ENCODE peak calls at places on chromosomes 6 and 20, in eight cellular contexts. O is OCI-LY7, M is ovary, C is transverse colon, T is adrenal gland, J is heart right ventricle, Q is left lung, V is dorsolateral prefrontal cortex. X is an unnamed sample.

GRCh38 chr20:1322511-1323245 is 6.3 kb downstream of the SDCBP2 start:
- DNase-seq in O (no peak), M (peak), C (peak), T (peak), J (peak), Q (no peak), V (no peak), X (peak)

GRCh38 chr6:13247627-13248026 is 80.7 kb downstream of the TBC1D7 start:
- DNase-seq in O (no peak), M (no peak), C (no peak), T (no peak), J (no peak), Q (no peak), V (no peak), X (no peak)

GRCh38 chr6:84791233-84791632 is 26.8 kb upstream of the TBX18 start:
- DNase-seq in O (no peak), M (no peak), C (no peak), T (no peak), J (no peak), Q (no peak), V (no peak), X (no peak)

GRCh38 chr6:99458319-99458718 is 33.2 kb upstream of the PNISR start:
- DNase-seq in O (peak), M (no peak), C (no peak), T (no peak), J (no peak), Q (no peak), V (no peak), X (peak)

GRCh38 chr6:6790891-6791290 is 202.4 kb downstream of the LY86 start:
- DNase-seq in O (no peak), M (no peak), C (peak), T (peak), J (no peak), Q (no peak), V (no peak), X (peak)

GRCh38 chr6:80280258-80281010 is 174.0 kb downstream of the BCKDHB start:
- DNase-seq in O (no peak), M (no peak), C (no peak), T (no peak), J (no peak), Q (no peak), V (no peak), X (peak)

GRCh38 chr6:35152067-35152707 is 11.0 kb upstream of the TCP11 start:
- DNase-seq in O (no peak), M (no peak), C (no peak), T (no peak), J (no peak), Q (no peak), V (no peak), X (no peak)

GRCh38 chr6:100078509-100078908 is 84.5 kb upstream of the MCHR2 start:
- DNase-seq in O (peak), M (no peak), C (no peak), T (no peak), J (no peak), Q (no peak), V (no peak), X (peak)

GRCh38 chr6:24719125-24719931 is at the start of gene C6orf62:
- DNase-seq in O (peak), M (peak), C (peak), T (peak), J (peak), Q (peak), V (no peak), X (no peak)

GRCh38 chr6:37809144-37809543 is 10.4 kb upstream of the ZFAND3 start:
- DNase-seq in O (no peak), M (peak), C (no peak), T (peak), J (peak), Q (peak), V (no peak), X (no peak)

GRCh38 chr20:61819921-61820825 is 245.5 kb downstream of the TAF4 start:
- DNase-seq in O (no peak), M (no peak), C (no peak), T (no peak), J (no peak), Q (peak), V (no peak), X (no peak)

GRCh38 chr20:63192721-63193120 is 23.2 kb downstream of the YTHDF1 start:
- DNase-seq in O (no peak), M (no peak), C (no peak), T (no peak), J (no peak), Q (peak), V (no peak), X (no peak)

GRCh38 chr6:119333707-119334295 is 15.8 kb downstream of the MAN1A1 start:
- DNase-seq in O (peak), M (no peak), C (no peak), T (no peak), J (no peak), Q (no peak), V (no peak), X (no peak)

GRCh38 chr6:99822741-99823512 is 171.1 kb downstream of the MCHR2 start:
- DNase-seq in O (peak), M (no peak), C (peak), T (no peak), J (peak), Q (no peak), V (no peak), X (no peak)

GRCh38 chr6:164133095-164133494 is 718.6 kb downstream of the QKI start:
- DNase-seq in O (no peak), M (no peak), C (no peak), T (no peak), J (no peak), Q (no peak), V (no peak), X (no peak)

GRCh38 chr6:133704371-133704770 is 184.5 kb upstream of the TCF21 start:
- DNase-seq in O (no peak), M (no peak), C (no peak), T (no peak), J (no peak), Q (no peak), V (no peak), X (no peak)

GRCh38 chr6:67854098-67854497 is 781.0 kb upstream of the ADGRB3 start:
- DNase-seq in O (no peak), M (no peak), C (no peak), T (no peak), J (no peak), Q (no peak), V (no peak), X (no peak)

GRCh38 chr6:135493218-135493961 is 4.2 kb downstream of the AHI1 start:
- DNase-seq in O (no peak), M (no peak), C (no peak), T (no peak), J (no peak), Q (no peak), V (no peak), X (no peak)

GRCh38 chr6:90434096-90434495 is 137.5 kb upstream of the BACH2 start:
- DNase-seq in O (no peak), M (no peak), C (no peak), T (no peak), J (no peak), Q (no peak), V (no peak), X (no peak)

GRCh38 chr20:2751347-2751867 is 49.0 kb downstream of the CPXM1 start:
- DNase-seq in O (no peak), M (no peak), C (no peak), T (no peak), J (no peak), Q (no peak), V (no peak), X (no peak)

GRCh38 chr20:2752631-2753455 is 47.6 kb downstream of the CPXM1 start:
- DNase-seq in O (no peak), M (peak), C (peak), T (no peak), J (no peak), Q (peak), V (no peak), X (no peak)

GRCh38 chr20:2753456-2754040 is 46.9 kb downstream of the CPXM1 start:
- DNase-seq in O (no peak), M (no peak), C (no peak), T (no peak), J (no peak), Q (no peak), V (no peak), X (no peak)

GRCh38 chr20:2750343-2751251 is 49.8 kb downstream of the CPXM1 start:
- DNase-seq in O (no peak), M (peak), C (peak), T (peak), J (no peak), Q (no peak), V (no peak), X (no peak)

DNA sequence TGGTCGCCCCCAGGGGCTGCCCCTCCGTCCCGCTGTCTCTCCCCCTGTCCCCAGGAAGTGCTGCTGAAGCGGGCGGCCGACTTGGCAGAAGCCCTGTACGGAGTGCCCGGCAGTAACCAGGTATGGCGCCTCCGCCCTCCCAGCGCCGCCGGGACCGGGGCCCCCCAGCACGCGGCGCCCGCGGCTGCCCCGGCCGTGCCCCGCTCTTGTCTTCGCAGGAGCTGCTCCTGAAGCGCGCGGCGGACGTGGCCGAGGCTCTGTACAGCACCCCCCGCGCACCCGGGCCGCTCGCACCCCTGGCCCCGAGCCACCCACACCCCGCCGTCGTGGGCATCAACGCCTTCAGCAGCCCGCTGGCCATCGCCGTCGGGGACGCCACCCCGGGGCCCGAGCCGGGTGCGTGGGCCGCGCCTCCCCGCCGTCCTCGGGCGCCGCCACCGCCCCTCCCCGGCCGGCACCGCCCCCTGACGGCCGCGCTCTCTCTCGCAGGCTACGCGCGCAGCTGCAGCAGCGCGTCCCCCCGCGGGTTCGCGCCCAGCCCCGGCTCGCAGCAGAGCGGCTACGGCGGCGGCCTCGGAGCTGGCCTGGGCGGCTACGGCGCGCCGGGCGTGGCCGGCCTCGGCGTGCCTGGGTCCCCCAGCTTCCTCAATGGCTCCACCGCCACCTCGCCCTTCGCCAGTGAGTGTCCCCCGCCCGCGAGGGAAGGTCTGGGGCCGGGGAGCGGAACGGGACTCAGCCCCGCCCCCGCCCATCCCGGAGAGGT is 48.4 kb downstream of the CPXM1 start:
- DNase-seq in O (no peak), M (peak), C (peak), T (no peak), J (no peak), Q (peak), V (no peak), X (no peak)
- H3K27ac ChIP-seq in O (no peak), M (peak), C (peak), T (no peak), J (no peak), Q (no peak), V (no peak), X (no peak)

GRCh38 chr6:8014947-8015346 is 49.2 kb downstream of the BLOC1S5 start:
- DNase-seq in O (no peak), M (no peak), C (no peak), T (no peak), J (no peak), Q (no peak), V (no peak), X (no peak)
- H3K27ac ChIP-seq in O (no peak), M (no peak), C (no peak), T (no peak), J (no peak), Q (no peak), V (no peak), X (peak)

GRCh38 chr6:22970004-22970403 is 400.6 kb downstream of the HDGFL1 start:
- DNase-seq in O (no peak), M (no peak), C (no peak), T (no peak), J (no peak), Q (no peak), V (no peak), X (no peak)

GRCh38 chr6:22980446-22980845 is 411.1 kb downstream of the HDGFL1 start:
- DNase-seq in O (no peak), M (no peak), C (no peak), T (no peak), J (no peak), Q (no peak), V (no peak), X (no peak)

GRCh38 chr6:22972771-22973170 is 403.4 kb downstream of the HDGFL1 start:
- DNase-seq in O (no peak), M (no peak), C (no peak), T (no peak), J (no peak), Q (no peak), V (no peak), X (no peak)

DNA sequence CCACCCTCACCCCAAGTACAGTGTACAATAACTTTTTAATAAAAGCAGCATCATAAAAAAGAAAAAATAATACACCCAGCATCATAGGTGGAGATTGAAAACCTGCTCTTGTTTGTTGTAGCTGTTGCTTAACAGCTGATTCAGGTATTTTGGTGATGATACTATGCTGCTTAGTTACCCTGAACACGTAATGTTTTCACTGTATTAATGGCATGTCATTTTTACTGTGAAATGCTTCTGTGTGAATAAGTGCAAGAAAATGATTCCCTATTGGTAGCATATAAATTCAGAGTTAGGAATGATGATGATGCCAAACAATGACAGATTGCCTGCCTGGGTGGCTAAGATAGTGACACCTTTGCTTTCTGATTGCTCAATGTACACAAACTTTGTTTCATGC is 405.7 kb downstream of the HDGFL1 start:
- DNase-seq in O (no peak), M (no peak), C (no peak), T (no peak), J (no peak), Q (no peak), V (no peak), X (no peak)
- H3K27ac ChIP-seq in O (no peak), M (no peak), C (no peak), T (no peak), J (no peak), Q (no peak), V (no peak), X (no peak)

DNA sequence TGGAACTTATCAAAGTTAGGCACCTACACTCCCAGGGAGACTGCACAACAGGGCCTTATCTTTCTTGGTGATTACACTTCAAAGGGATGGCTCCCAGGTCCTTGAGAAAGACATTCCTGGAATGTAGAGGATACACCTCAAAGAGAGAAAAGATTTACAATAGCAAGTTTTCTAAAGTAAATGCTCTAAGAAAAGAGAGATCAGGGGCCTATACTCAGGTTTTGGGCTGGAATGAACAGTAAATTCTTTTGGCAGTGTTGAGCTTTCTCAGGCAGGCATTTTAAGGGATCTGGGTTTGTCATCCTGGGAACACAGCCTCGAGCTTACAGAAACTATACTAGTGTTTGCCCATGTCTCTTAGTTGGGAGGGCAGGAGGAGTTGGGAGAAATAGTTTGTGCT is 31.7 kb upstream of the ME1 start:
- DNase-seq in O (no peak), M (no peak), C (no peak), T (no peak), J (no peak), Q (no peak), V (no peak), X (no peak)
- H3K27ac ChIP-seq in O (no peak), M (no peak), C (no peak), T (no peak), J (no peak), Q (no peak), V (no peak), X (peak)

DNA sequence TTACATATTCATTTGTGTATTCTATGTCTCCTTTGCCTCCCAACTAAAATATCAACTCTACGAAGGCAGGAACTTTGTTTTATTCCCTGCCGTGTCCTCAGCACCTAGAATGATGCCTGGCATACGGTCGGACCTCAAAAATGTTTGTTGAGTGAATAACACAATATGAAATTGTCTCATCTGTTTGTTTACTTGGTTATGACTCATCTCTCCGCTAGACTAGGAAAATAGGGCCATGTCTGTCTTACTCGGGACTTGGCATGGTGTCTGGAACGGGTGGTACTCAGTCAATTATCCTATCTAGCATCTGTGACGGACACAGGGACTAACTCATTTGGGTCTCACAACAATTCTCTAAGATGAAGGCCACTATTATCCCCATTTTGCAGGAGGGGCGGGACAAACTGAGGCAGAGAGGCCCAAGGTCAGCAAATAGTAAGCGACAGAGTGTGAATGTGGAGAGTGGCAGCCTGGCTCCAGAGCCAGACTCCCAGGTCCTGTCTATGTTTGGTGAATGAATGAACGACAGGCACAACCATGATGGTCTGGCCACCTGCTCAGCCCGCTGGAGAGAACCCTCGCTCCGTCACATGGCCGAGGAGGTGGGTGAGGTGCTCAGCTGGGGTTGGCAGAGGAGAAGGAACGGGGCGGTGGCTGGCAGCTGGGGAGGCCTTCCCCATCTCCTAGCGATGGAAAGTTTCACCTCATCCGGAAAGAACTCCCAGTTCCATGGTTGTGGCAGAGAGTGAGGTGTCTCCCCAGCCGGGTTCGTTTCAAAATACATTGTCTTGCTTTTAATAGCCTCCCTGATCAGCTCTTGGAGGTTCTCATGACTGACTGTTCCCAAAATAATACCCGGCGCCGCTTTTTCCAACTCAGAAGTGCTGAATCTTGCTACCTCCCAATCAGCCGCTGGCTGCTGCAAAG is 27.6 kb upstream of the NFATC2 start:
- DNase-seq in O (no peak), M (no peak), C (no peak), T (no peak), J (peak), Q (no peak), V (no peak), X (no peak)
- H3K27ac ChIP-seq in O (no peak), M (no peak), C (no peak), T (no peak), J (peak), Q (no peak), V (no peak), X (no peak)

GRCh38 chr6:71592641-71593040 is 293.7 kb upstream of the RIMS1 start:
- DNase-seq in O (no peak), M (no peak), C (no peak), T (no peak), J (no peak), Q (no peak), V (no peak), X (no peak)

GRCh38 chr6:71588490-71588889 is 297.9 kb upstream of the RIMS1 start:
- DNase-seq in O (no peak), M (no peak), C (no peak), T (no peak), J (no peak), Q (peak), V (no peak), X (no peak)

GRCh38 chr6:71584712-71585436 is 296.3 kb downstream of the OGFRL1 start:
- DNase-seq in O (no peak), M (no peak), C (no peak), T (no peak), J (no peak), Q (peak), V (no peak), X (no peak)

GRCh38 chr6:71585472-71585871 is 296.9 kb downstream of the OGFRL1 start:
- DNase-seq in O (no peak), M (no peak), C (no peak), T (no peak), J (no peak), Q (peak), V (no peak), X (no peak)

DNA sequence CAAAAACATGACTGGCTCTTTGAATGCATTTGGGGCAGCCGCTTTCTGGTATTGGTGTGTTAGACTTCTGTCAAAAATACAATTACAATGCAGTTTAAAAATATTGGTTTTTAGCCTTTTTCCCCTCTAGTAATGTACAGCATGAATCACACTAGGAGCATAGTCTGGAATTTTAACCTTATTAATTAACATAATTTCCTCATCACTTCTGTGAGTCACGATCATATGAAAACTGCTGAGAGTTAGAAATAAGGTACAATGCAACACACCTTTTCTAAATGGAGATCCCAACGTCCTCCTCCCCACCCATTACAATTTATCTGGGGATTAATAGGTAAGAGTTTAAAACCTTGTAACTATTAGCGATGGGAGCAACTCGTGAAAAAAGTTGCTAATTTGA is 297.1 kb upstream of the RIMS1 start:
- DNase-seq in O (no peak), M (no peak), C (no peak), T (no peak), J (no peak), Q (no peak), V (no peak), X (no peak)
- H3K27ac ChIP-seq in O (no peak), M (no peak), C (no peak), T (no peak), J (no peak), Q (no peak), V (no peak), X (no peak)

GRCh38 chr6:30748301-30748769 is 4.0 kb upstream of the IER3 start:
- DNase-seq in O (no peak), M (no peak), C (peak), T (no peak), J (no peak), Q (no peak), V (no peak), X (peak)

GRCh38 chr6:30748851-30749540 is 4.6 kb upstream of the IER3 start:
- DNase-seq in O (no peak), M (no peak), C (no peak), T (no peak), J (no peak), Q (no peak), V (no peak), X (no peak)

GRCh38 chr6:30750379-30750668 is 6.0 kb upstream of the IER3 start:
- DNase-seq in O (no peak), M (no peak), C (no peak), T (no peak), J (no peak), Q (no peak), V (no peak), X (no peak)

GRCh38 chr6:30747300-30747687 is 2.9 kb upstream of the IER3 start:
- DNase-seq in O (no peak), M (no peak), C (no peak), T (no peak), J (no peak), Q (no peak), V (no peak), X (no peak)

GRCh38 chr6:30749554-30750378 is 5.4 kb upstream of the IER3 start:
- DNase-seq in O (no peak), M (no peak), C (peak), T (no peak), J (no peak), Q (no peak), V (no peak), X (no peak)
- H3K27ac ChIP-seq in O (no peak), M (no peak), C (peak), T (no peak), J (peak), Q (no peak), V (no peak), X (peak)